ENCODE peak calls at places on chromosome 6, in nine cellular contexts. Q is OCI-LY7; P is HepG2; C is Calu3; W is uterus; F is cardiac muscle cell; H is tibial nerve; Z is fibroblast of lung; A is CD4-positive, alpha-beta T cell. M is an unnamed sample.

GRCh38 chr6:108589244-108589730 is 28.6 kb downstream of the FOXO3 start:
- DNase-seq in Z (peak), F (peak), C (peak), H (peak), W (peak), A (no peak), P (peak), Q (peak), M (no peak)

GRCh38 chr6:52712136-52712535 is 41.2 kb downstream of the TMEM14A start:
- DNase-seq in Z (no peak), C (no peak), F (no peak), A (no peak), H (no peak), W (no peak), P (no peak), Q (no peak), M (no peak)

GRCh38 chr6:3822747-3823445 is 26.3 kb upstream of the FAM50B start:
- DNase-seq in H (no peak), Q (no peak), C (peak), A (no peak), P (no peak), F (peak), W (no peak), Z (no peak), M (no peak)

GRCh38 chr6:130076512-130076911 is 58.1 kb downstream of the L3MBTL3 start:
- DNase-seq in Q (peak), P (peak), F (no peak), W (no peak), C (no peak), A (no peak), H (no peak), Z (peak), M (no peak)

GRCh38 chr6:109448615-109449014 is 7.0 kb downstream of the MICAL1 start:
- DNase-seq in P (no peak), Q (no peak), Z (no peak), W (no peak), H (no peak), A (no peak), F (no peak), C (no peak), M (no peak)

GRCh38 chr6:75478929-75479328 is 14.7 kb downstream of the FILIP1 start:
- DNase-seq in H (no peak), A (no peak), Q (no peak), C (no peak), F (no peak), Z (no peak), P (no peak), W (no peak), M (no peak)

GRCh38 chr6:125923371-125923877 is 33.1 kb upstream of the HINT3 start:
- DNase-seq in F (peak), Q (no peak), W (no peak), A (no peak), H (no peak), P (no peak), Z (no peak), C (no peak), M (no peak)

GRCh38 chr6:3961581-3962225 is 112.5 kb downstream of the FAM50B start:
- DNase-seq in F (no peak), H (no peak), W (no peak), C (no peak), P (no peak), A (no peak), Q (no peak), Z (no peak), M (no peak)

GRCh38 chr6:169618526-169619490 is 83.0 kb downstream of the WDR27 start:
- DNase-seq in F (peak), H (no peak), P (no peak), Q (no peak), Z (peak), A (no peak), C (no peak), W (no peak), M (no peak)

GRCh38 chr6:2721219-2721618 is 29.5 kb downstream of the MYLK4 start:
- DNase-seq in Q (no peak), A (no peak), C (no peak), W (no peak), P (no peak), H (no peak), Z (no peak), F (no peak), M (no peak)

GRCh38 chr6:156582509-156582992 is 194.6 kb upstream of the ARID1B start:
- DNase-seq in P (no peak), Z (no peak), Q (peak), W (no peak), F (no peak), H (no peak), C (no peak), A (no peak), M (no peak)

GRCh38 chr6:137265574-137265973 is 46.4 kb upstream of the IFNGR1 start:
- DNase-seq in Q (no peak), Z (no peak), F (no peak), A (no peak), H (no peak), P (no peak), C (no peak), W (no peak), M (no peak)

GRCh38 chr6:16102208-16102607 is 26.7 kb upstream of the MYLIP start:
- DNase-seq in Q (no peak), W (no peak), P (no peak), H (no peak), C (no peak), A (no peak), F (no peak), Z (no peak), M (no peak)

GRCh38 chr6:167056370-167056769 is 57.2 kb downstream of the CEP43 start:
- DNase-seq in H (no peak), A (no peak), P (no peak), Z (no peak), F (peak), C (no peak), Q (peak), W (no peak), M (no peak)

GRCh38 chr6:125906158-125906998 is 50.2 kb upstream of the HINT3 start:
- DNase-seq in P (peak), Q (peak), H (no peak), Z (peak), A (peak), C (peak), W (no peak), F (peak), M (peak)

GRCh38 chr6:120056085-120056484 is 706.5 kb upstream of the MAN1A1 start:
- DNase-seq in A (no peak), F (no peak), W (no peak), Q (peak), P (no peak), H (no peak), C (no peak), Z (no peak), M (no peak)

GRCh38 chr6:130324657-130325056 is 41.2 kb upstream of the TMEM200A start:
- DNase-seq in Z (peak), W (no peak), A (no peak), Q (no peak), P (no peak), H (no peak), F (peak), C (no peak), M (no peak)

GRCh38 chr6:150588862-150589499 is 10.7 kb upstream of the PLEKHG1 start:
- DNase-seq in A (no peak), F (no peak), P (no peak), Z (no peak), C (no peak), W (no peak), H (no peak), Q (no peak), M (no peak)

GRCh38 chr6:91298543-91299145 is 711.8 kb upstream of the MAP3K7 start:
- DNase-seq in W (no peak), A (no peak), Z (no peak), H (no peak), Q (no peak), F (no peak), P (no peak), C (no peak), M (no peak)

GRCh38 chr6:85464722-85465150 is 14.9 kb downstream of the NT5E start:
- DNase-seq in W (no peak), A (no peak), Z (peak), Q (no peak), H (no peak), F (peak), P (no peak), C (peak), M (peak)

GRCh38 chr6:163735076-163735475 is 320.6 kb downstream of the QKI start:
- DNase-seq in W (no peak), H (no peak), Q (no peak), C (no peak), F (no peak), A (no peak), P (no peak), Z (no peak), M (no peak)

GRCh38 chr6:90384720-90385119 is 88.1 kb upstream of the BACH2 start:
- DNase-seq in H (no peak), W (no peak), Q (peak), C (no peak), Z (no peak), F (no peak), A (no peak), P (no peak), M (no peak)

GRCh38 chr6:17226766-17227338 is 54.3 kb upstream of the RBM24 start:
- DNase-seq in H (no peak), F (no peak), W (no peak), Z (peak), Q (no peak), A (no peak), P (no peak), C (no peak), M (no peak)

GRCh38 chr6:125219451-125219942 is 65.9 kb downstream of the TPD52L1 start:
- DNase-seq in Z (no peak), F (no peak), A (no peak), Q (no peak), P (no peak), H (no peak), W (no peak), C (no peak), M (no peak)

GRCh38 chr6:125114248-125114858 is 39.2 kb upstream of the TPD52L1 start:
- DNase-seq in C (peak), A (peak), P (peak), H (peak), Z (peak), W (peak), F (peak), Q (peak), M (no peak)

GRCh38 chr6:3226422-3227362 is 761 bp downstream of the TUBB2B start:
- DNase-seq in Z (no peak), P (no peak), H (no peak), Q (peak), W (no peak), F (no peak), A (peak), C (no peak), M (no peak)

DNA sequence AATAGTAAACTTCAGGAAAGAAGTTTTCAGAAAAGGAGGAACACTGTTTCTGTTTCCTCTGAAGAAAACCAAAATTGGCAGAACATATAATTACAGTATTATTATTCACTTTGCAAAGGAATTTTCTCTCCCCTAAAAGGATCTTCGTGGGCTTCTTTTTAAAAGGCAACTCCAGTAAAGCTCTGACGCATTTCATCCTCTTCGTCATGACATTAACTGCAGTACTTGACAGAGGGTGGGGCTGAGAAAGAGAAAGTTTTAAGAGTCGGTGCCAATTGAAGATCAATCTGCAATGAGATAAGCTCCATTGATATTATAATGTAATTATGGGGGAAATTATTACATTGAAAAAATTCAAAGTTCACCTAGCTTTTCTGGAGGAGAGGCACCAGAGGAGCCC is 75.8 kb downstream of the MYB start:
- DNase-seq in H (no peak), A (no peak), W (no peak), Z (no peak), C (no peak), Q (no peak), P (no peak), F (no peak), M (no peak)
- TF ChIP-seq CTCF in H (no peak), A (no peak), W (no peak), Z (no peak), C (no peak), Q (no peak), P (no peak), F (no peak), M (no peak)

GRCh38 chr6:33140556-33140955 is 51.7 kb downstream of the COL11A2 start:
- DNase-seq in P (no peak), Q (no peak), W (no peak), A (no peak), C (no peak), F (no peak), Z (no peak), H (no peak), M (no peak)

GRCh38 chr6:33142501-33142900 is 49.8 kb downstream of the COL11A2 start:
- DNase-seq in H (no peak), P (no peak), A (no peak), C (no peak), Z (no peak), F (no peak), W (no peak), Q (no peak), M (no peak)

GRCh38 chr6:33139596-33140206 is 52.6 kb downstream of the COL11A2 start:
- DNase-seq in H (no peak), F (peak), P (no peak), W (no peak), Z (peak), A (no peak), Q (no peak), C (no peak), M (no peak)

GRCh38 chr6:33144373-33144772 is 47.9 kb downstream of the COL11A2 start:
- DNase-seq in W (no peak), Q (no peak), H (no peak), F (no peak), P (no peak), C (no peak), Z (no peak), A (no peak), M (peak)

GRCh38 chr6:33143113-33143760 is 49.0 kb downstream of the COL11A2 start:
- DNase-seq in W (no peak), Z (no peak), H (no peak), Q (no peak), C (no peak), A (no peak), F (no peak), P (no peak), M (no peak)
- TF ChIP-seq CTCF in W (no peak), Z (no peak), H (no peak), Q (no peak), C (no peak), A (no peak), F (no peak), P (no peak), M (no peak)

GRCh38 chr6:31068738-31069340 is 43.5 kb downstream of the C6orf15 start:
- DNase-seq in W (peak), A (peak), Z (peak), F (peak), H (peak), C (peak), P (peak), Q (peak), M (peak)
- TF ChIP-seq CTCF in W (peak), A (peak), Z (peak), F (peak), H (peak), C (peak), P (peak), Q (peak), M (peak)

DNA sequence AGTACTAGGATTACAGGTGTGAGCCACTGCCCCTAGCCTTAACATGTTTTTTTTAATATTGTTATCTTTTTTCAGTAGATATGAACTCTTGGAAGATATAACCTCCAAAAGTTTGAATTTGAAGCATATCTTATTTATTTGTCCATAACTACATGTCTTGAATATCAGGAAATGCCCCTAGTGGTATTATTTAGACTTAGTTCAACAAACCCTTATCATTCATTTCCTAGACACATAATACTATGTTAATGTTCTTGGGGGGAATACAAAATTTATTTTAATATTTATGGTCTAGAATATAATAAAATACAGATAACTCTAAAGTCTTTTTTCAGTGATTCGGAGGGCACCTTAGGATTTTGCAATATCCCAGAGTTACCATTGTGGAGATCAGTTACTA is 160.7 kb downstream of the HACE1 start:
- DNase-seq in A (no peak), F (no peak), C (no peak), W (no peak), Z (no peak), H (no peak), P (no peak), Q (no peak), M (no peak)
- TF ChIP-seq CTCF in A (no peak), F (no peak), C (no peak), W (no peak), Z (no peak), H (no peak), P (no peak), Q (peak), M (no peak)

GRCh38 chr6:11593096-11593495 is 55.5 kb downstream of the TMEM170B start:
- DNase-seq in W (no peak), F (no peak), C (no peak), A (no peak), H (no peak), Q (no peak), Z (no peak), P (no peak), M (no peak)

GRCh38 chr6:11598687-11599086 is 61.1 kb downstream of the TMEM170B start:
- DNase-seq in A (no peak), F (no peak), H (no peak), Q (no peak), Z (no peak), C (no peak), P (peak), W (no peak), M (peak)

GRCh38 chr6:11592289-11592906 is 54.8 kb downstream of the TMEM170B start:
- DNase-seq in F (no peak), W (no peak), C (no peak), A (no peak), Z (no peak), H (no peak), P (no peak), Q (no peak), M (no peak)

GRCh38 chr6:11596640-11597237 is 59.2 kb downstream of the TMEM170B start:
- DNase-seq in Q (no peak), P (no peak), W (no peak), Z (no peak), C (no peak), F (no peak), H (no peak), A (no peak), M (no peak)

GRCh38 chr6:11595903-11596302 is 58.4 kb downstream of the TMEM170B start:
- DNase-seq in C (no peak), A (no peak), W (no peak), Z (no peak), F (no peak), P (no peak), Q (peak), H (no peak), M (no peak)
- TF ChIP-seq CTCF in C (no peak), A (no peak), W (no peak), Z (no peak), F (peak), P (no peak), Q (peak), H (no peak), M (peak)

GRCh38 chr6:40856271-40856670 is 182.8 kb downstream of the UNC5CL start:
- DNase-seq in Z (no peak), P (no peak), A (no peak), H (no peak), Q (no peak), C (no peak), F (no peak), W (no peak), M (no peak)

GRCh38 chr6:40852667-40853383 is 186.2 kb downstream of the UNC5CL start:
- DNase-seq in Q (peak), Z (no peak), F (peak), W (no peak), P (peak), H (no peak), C (peak), A (no peak), M (no peak)

GRCh38 chr6:40854592-40854991 is 184.4 kb downstream of the UNC5CL start:
- DNase-seq in H (no peak), P (no peak), C (no peak), F (no peak), A (no peak), W (no peak), Z (no peak), Q (no peak), M (no peak)

GRCh38 chr6:40860443-40860842 is 178.6 kb downstream of the UNC5CL start:
- DNase-seq in P (no peak), H (no peak), Q (no peak), W (no peak), Z (no peak), F (no peak), A (no peak), C (no peak), M (no peak)

GRCh38 chr6:40855481-40855880 is 183.5 kb downstream of the UNC5CL start:
- DNase-seq in W (no peak), H (no peak), P (no peak), A (no peak), Q (no peak), Z (no peak), F (no peak), C (no peak), M (no peak)
- TF ChIP-seq CTCF in W (no peak), H (no peak), P (no peak), A (no peak), Q (no peak), Z (no peak), F (no peak), C (no peak), M (no peak)

DNA sequence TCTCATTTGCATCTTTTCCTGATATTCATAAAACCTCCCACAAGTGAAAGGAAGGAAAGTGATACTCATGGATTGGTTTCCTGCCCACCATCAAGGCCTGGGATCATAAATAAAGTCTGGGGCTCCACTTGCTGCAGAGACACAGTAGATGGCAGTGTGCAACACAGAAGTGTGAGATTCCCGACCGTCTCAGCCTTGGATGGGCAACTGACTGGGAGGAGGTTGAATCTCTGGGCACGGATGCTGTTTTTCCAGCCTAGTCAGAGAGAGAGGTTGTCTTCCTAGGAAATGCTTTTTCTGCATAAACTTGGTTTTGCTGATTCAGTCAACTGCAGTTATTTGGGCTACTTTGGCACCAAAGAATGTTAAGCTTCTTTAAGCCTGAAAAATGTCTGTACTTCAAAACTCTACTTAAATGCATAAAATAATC is 9.9 kb upstream of the RFPL4B start:
- DNase-seq in H (peak), A (no peak), C (peak), F (peak), P (peak), Z (peak), W (peak), Q (peak), M (no peak)
- TF ChIP-seq CTCF in H (peak), A (no peak), C (peak), F (peak), P (peak), Z (peak), W (peak), Q (peak), M (no peak)

GRCh38 chr6:28664870-28665396 is 139.3 kb downstream of the GPX5 start:
- DNase-seq in Z (no peak), Q (no peak), P (no peak), W (no peak), H (no peak), F (no peak), C (no peak), A (no peak), M (no peak)

GRCh38 chr6:28658475-28659249 is 133.0 kb downstream of the GPX5 start:
- DNase-seq in A (no peak), Z (peak), C (no peak), Q (peak), W (no peak), P (no peak), H (no peak), F (peak), M (no peak)

GRCh38 chr6:28659250-28659566 is 133.5 kb downstream of the GPX5 start:
- DNase-seq in Q (no peak), H (no peak), A (no peak), Z (no peak), W (no peak), C (no peak), P (no peak), F (no peak), M (no peak)

GRCh38 chr6:28657756-28658465 is 132.2 kb downstream of the GPX5 start:
- DNase-seq in Z (peak), P (peak), W (peak), Q (peak), A (peak), F (peak), C (peak), H (no peak), M (no peak)

GRCh38 chr6:28661097-28661713 is 135.5 kb downstream of the GPX5 start:
- DNase-seq in P (no peak), H (no peak), A (no peak), Q (no peak), F (no peak), C (no peak), W (no peak), Z (no peak), M (no peak)
- TF ChIP-seq CTCF in P (no peak), H (no peak), A (no peak), Q (no peak), F (no peak), C (no peak), W (no peak), Z (no peak), M (no peak)

DNA sequence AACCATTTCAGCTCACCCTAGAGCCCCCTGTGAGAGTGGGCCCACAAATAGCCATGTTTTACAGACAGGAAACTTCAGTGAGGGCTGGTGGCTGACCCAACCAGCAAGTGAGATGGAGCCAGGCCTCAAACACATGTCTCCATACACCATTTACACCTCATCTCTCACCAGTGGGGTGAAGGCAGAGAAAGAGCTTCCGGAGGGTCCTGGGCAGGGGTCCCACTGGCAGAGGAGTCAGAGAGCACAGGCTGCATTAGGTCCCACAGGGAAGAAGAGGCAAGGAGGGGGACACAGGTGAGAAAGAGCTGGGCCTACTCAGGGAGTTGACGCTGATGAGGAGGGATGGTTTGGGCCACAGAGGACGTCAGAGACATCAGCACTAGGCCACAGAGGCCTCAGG is 172.6 kb downstream of the VEGFA start:
- DNase-seq in F (no peak), A (no peak), W (no peak), Z (no peak), C (no peak), Q (no peak), P (no peak), H (no peak), M (peak)
- TF ChIP-seq CTCF in F (no peak), A (no peak), W (no peak), Z (no peak), C (no peak), Q (no peak), P (no peak), H (no peak), M (no peak)

M was measured in CD14-positive monocyte.